ENCODE peak calls at places on chromosome 9, in five cellular contexts. W, X, A, I and E are unnamed samples.

GRCh38 chr9:113219972-113220371 is 1.1 kb downstream of the FKBP15 start:
- DNase-seq in W (no peak), X (no peak), A (no peak), I (no peak), E (peak)

GRCh38 chr9:121748727-121749546 is 97.5 kb downstream of the DAB2IP start:
- DNase-seq in W (no peak), X (no peak), A (no peak), I (no peak), E (no peak)

GRCh38 chr9:94967481-94967880 is 241.0 kb downstream of the AOPEP start:
- DNase-seq in W (no peak), X (no peak), A (no peak), I (no peak), E (no peak)

GRCh38 chr9:79610019-79610760 is 38.4 kb downstream of the TLE4 start:
- DNase-seq in W (no peak), X (no peak), A (peak), I (no peak), E (no peak)

GRCh38 chr9:98641675-98642074 is 67.1 kb downstream of the GABBR2 start:
- DNase-seq in W (no peak), X (no peak), A (no peak), I (no peak), E (no peak)

GRCh38 chr9:75001719-75002421 is 26.2 kb downstream of the CARNMT1 start:
- DNase-seq in W (peak), X (peak), A (peak), I (peak), E (no peak)

GRCh38 chr9:121599872-121600585 is 51.4 kb upstream of the DAB2IP start:
- DNase-seq in W (no peak), X (no peak), A (no peak), I (no peak), E (no peak)

GRCh38 chr9:36962721-36963120 is 71.3 kb downstream of the PAX5 start:
- DNase-seq in W (no peak), X (no peak), A (no peak), I (no peak), E (no peak)

GRCh38 chr9:117494401-117495130 is 79.7 kb upstream of the ASTN2 start:
- DNase-seq in W (peak), X (no peak), A (peak), I (peak), E (no peak)

GRCh38 chr9:98488578-98489312 is 220.0 kb downstream of the GABBR2 start:
- DNase-seq in W (no peak), X (no peak), A (no peak), I (no peak), E (no peak)

GRCh38 chr9:127224883-127225739 is 39.5 kb upstream of the GARNL3 start:
- DNase-seq in W (peak), X (peak), A (peak), I (peak), E (no peak)